ENCODE peak calls at places on chromosomes 16 and 17, in eight cellular contexts. D is mesenchymal stem cell; B is anterior cingulate cortex; F is CD4-positive, alpha-beta memory T cell; S is GDM1; P is GM12878; L is GM03348; A is cardiac fibroblast. W is an unnamed sample.

GRCh38 chr17:79948406-79948917 is 87.2 kb downstream of the TBC1D16 start:
- DNase-seq in B (no peak), P (no peak), A (no peak), L (no peak), S (no peak), D (no peak), F (no peak), W (no peak)

GRCh38 chr17:81682565-81683207 is 911 bp downstream of the ARL16 start:
- DNase-seq in P (no peak), L (no peak), D (peak; percentile 50), F (no peak), S (no peak), A (peak; percentile 17), B (no peak), W (no peak)

GRCh38 chr16:13906426-13907089 is 13.4 kb upstream of the ERCC4 start:
- DNase-seq in S (no peak), B (no peak), A (no peak), P (no peak), F (no peak), D (no peak), L (no peak), W (no peak)

GRCh38 chr17:45393477-45393876 is 39.2 kb downstream of the ARHGAP27 start:
- DNase-seq in B (no peak), D (no peak), A (no peak), L (no peak), F (no peak), S (no peak), P (no peak), W (no peak)

GRCh38 chr16:27195941-27196595 is 7.3 kb upstream of the KDM8 start:
- DNase-seq in L (no peak), B (no peak), D (no peak), S (no peak), P (no peak), A (no peak), F (peak; percentile 90), W (peak; percentile 90)

GRCh38 chr17:67374329-67375053 is 2.6 kb upstream of the PITPNC1 start:
- DNase-seq in B (peak; percentile 66), L (peak; percentile 85), F (peak; percentile 82), A (peak; percentile 92), S (peak; percentile 75), P (no peak), D (peak; percentile 87), W (peak; percentile 86)

GRCh38 chr17:56935461-56935860 is 21.6 kb upstream of the TRIM25 start:
- DNase-seq in F (no peak), A (no peak), D (no peak), P (no peak), L (no peak), S (no peak), B (no peak), W (no peak)

GRCh38 chr16:3490911-3491629 is 4.2 kb downstream of the C16orf90 start:
- DNase-seq in A (no peak), L (peak; percentile 4), F (no peak), P (no peak), S (no peak), B (no peak), D (no peak), W (no peak)

GRCh38 chr16:57187508-57187854 is 1.4 kb downstream of the RSPRY1 start:
- DNase-seq in A (no peak), L (no peak), S (no peak), D (no peak), B (no peak), F (peak; percentile 24), P (no peak), W (no peak)

GRCh38 chr16:13291934-13292333 is 390.5 kb downstream of the SHISA9 start:
- DNase-seq in A (no peak), S (no peak), L (no peak), F (no peak), D (no peak), B (no peak), P (no peak), W (no peak)

GRCh38 chr16:14101415-14101814 is 30.3 kb downstream of the MRTFB start:
- DNase-seq in B (no peak), F (peak; percentile 9), A (no peak), S (no peak), D (no peak), P (no peak), L (no peak), W (no peak)

GRCh38 chr17:70848785-70849184 is 679.5 kb downstream of the KCNJ2 start:
- DNase-seq in P (no peak), A (peak; percentile 55), F (no peak), L (peak; percentile 24), D (no peak), B (no peak), S (no peak), W (no peak)

GRCh38 chr16:28082624-28083023 is 19.1 kb upstream of the GSG1L start:
- DNase-seq in P (no peak), L (no peak), A (no peak), D (no peak), B (no peak), F (no peak), S (no peak), W (no peak)

GRCh38 chr16:84292032-84292431 is 2.6 kb upstream of the WFDC1 start:
- DNase-seq in A (no peak), F (no peak), L (no peak), B (no peak), P (no peak), D (no peak), S (no peak), W (no peak)

GRCh38 chr17:8710766-8711165 is 33.9 kb downstream of the CCDC42 start:
- DNase-seq in F (no peak), D (no peak), P (no peak), L (no peak), A (no peak), S (no peak), B (no peak), W (no peak)

GRCh38 chr16:57092786-57093301 is 461 bp downstream of the CPNE2 start:
- DNase-seq in S (peak; percentile 1), L (peak; percentile 85), F (peak; percentile 36), A (peak; percentile 26), P (no peak), D (peak; percentile 42), B (no peak), W (peak; percentile 62)

GRCh38 chr17:59825533-59826316 is 67.0 kb downstream of the TUBD1 start:
- DNase-seq in L (peak; percentile 47), A (peak; percentile 83), D (peak; percentile 97), F (peak; percentile 13), S (no peak), B (no peak), P (no peak), W (no peak)